ENCODE peak calls at places on chromosomes 11 and 22, in six cellular contexts. One of them, this sample, is unnamed.

GRCh38 chr11:61922539-61922938 is 5.2 kb upstream of the RAB3IL1 start:
- DNase-seq in fibroblast of mammary gland: peak
- DNase-seq in upper lobe of right lung: no peak
- DNase-seq in ovary: peak
- DNase-seq in breast epithelium: no peak
- DNase-seq in HFF-Myc: peak
- DNase-seq in this sample: peak

GRCh38 chr11:86160546-86161149 is 83.9 kb upstream of the EED start:
- DNase-seq in fibroblast of mammary gland: no peak
- DNase-seq in HFF-Myc: no peak
- DNase-seq in upper lobe of right lung: no peak
- DNase-seq in breast epithelium: no peak
- DNase-seq in ovary: no peak
- DNase-seq in this sample: no peak

GRCh38 chr11:9574806-9575530 is 1.5 kb downstream of the WEE1 start:
- DNase-seq in ovary: peak
- DNase-seq in fibroblast of mammary gland: peak
- DNase-seq in breast epithelium: peak
- DNase-seq in upper lobe of right lung: no peak
- DNase-seq in HFF-Myc: peak
- DNase-seq in this sample: peak

GRCh38 chr11:86919557-86920210 is 35.5 kb downstream of the FZD4 start:
- DNase-seq in HFF-Myc: peak
- DNase-seq in fibroblast of mammary gland: peak
- DNase-seq in ovary: no peak
- DNase-seq in breast epithelium: no peak
- DNase-seq in upper lobe of right lung: no peak
- DNase-seq in this sample: peak

GRCh38 chr11:94873910-94874575 is 99.3 kb downstream of the CWC15 start:
- DNase-seq in breast epithelium: no peak
- DNase-seq in ovary: peak
- DNase-seq in upper lobe of right lung: no peak
- DNase-seq in HFF-Myc: no peak
- DNase-seq in fibroblast of mammary gland: no peak
- DNase-seq in this sample: peak

GRCh38 chr11:68574308-68574707 is 110.0 kb upstream of the GAL start:
- DNase-seq in ovary: no peak
- DNase-seq in fibroblast of mammary gland: peak
- DNase-seq in HFF-Myc: no peak
- DNase-seq in upper lobe of right lung: no peak
- DNase-seq in breast epithelium: no peak
- DNase-seq in this sample: peak

GRCh38 chr22:17120281-17120680 is 879 bp downstream of the TMEM121B start:
- DNase-seq in HFF-Myc: no peak
- DNase-seq in upper lobe of right lung: peak
- DNase-seq in breast epithelium: peak
- DNase-seq in fibroblast of mammary gland: peak
- DNase-seq in ovary: peak
- DNase-seq in this sample: peak

GRCh38 chr22:42316988-42317387 is 46.5 kb upstream of the TCF20 start:
- DNase-seq in upper lobe of right lung: peak
- DNase-seq in HFF-Myc: no peak
- DNase-seq in breast epithelium: no peak
- DNase-seq in fibroblast of mammary gland: peak
- DNase-seq in ovary: peak
- DNase-seq in this sample: peak

GRCh38 chr11:112639469-112639868 is 321.8 kb upstream of the NCAM1 start:
- DNase-seq in fibroblast of mammary gland: no peak
- DNase-seq in ovary: no peak
- DNase-seq in breast epithelium: no peak
- DNase-seq in HFF-Myc: no peak
- DNase-seq in upper lobe of right lung: no peak
- DNase-seq in this sample: no peak

GRCh38 chr22:25777870-25778269 is 35.9 kb downstream of the MYO18B start:
- DNase-seq in HFF-Myc: no peak
- DNase-seq in upper lobe of right lung: no peak
- DNase-seq in breast epithelium: no peak
- DNase-seq in ovary: no peak
- DNase-seq in fibroblast of mammary gland: peak
- DNase-seq in this sample: peak

GRCh38 chr22:20627432-20627831 is 120.0 kb downstream of the MED15 start:
- DNase-seq in HFF-Myc: no peak
- DNase-seq in ovary: no peak
- DNase-seq in breast epithelium: no peak
- DNase-seq in fibroblast of mammary gland: no peak
- DNase-seq in upper lobe of right lung: no peak
- DNase-seq in this sample: no peak

GRCh38 chr22:20628081-20628939 is 120.9 kb downstream of the MED15 start:
- DNase-seq in upper lobe of right lung: no peak
- DNase-seq in breast epithelium: no peak
- DNase-seq in fibroblast of mammary gland: no peak
- DNase-seq in ovary: no peak
- DNase-seq in HFF-Myc: no peak
- DNase-seq in this sample: no peak

GRCh38 chr22:20625270-20625669 is 117.9 kb downstream of the MED15 start:
- DNase-seq in breast epithelium: no peak
- DNase-seq in fibroblast of mammary gland: no peak
- DNase-seq in ovary: no peak
- DNase-seq in upper lobe of right lung: no peak
- DNase-seq in HFF-Myc: no peak
- DNase-seq in this sample: no peak

GRCh38 chr22:20629401-20629800 is 122.0 kb downstream of the MED15 start:
- DNase-seq in fibroblast of mammary gland: no peak
- DNase-seq in upper lobe of right lung: no peak
- DNase-seq in breast epithelium: no peak
- DNase-seq in HFF-Myc: no peak
- DNase-seq in ovary: no peak
- DNase-seq in this sample: no peak

DNA sequence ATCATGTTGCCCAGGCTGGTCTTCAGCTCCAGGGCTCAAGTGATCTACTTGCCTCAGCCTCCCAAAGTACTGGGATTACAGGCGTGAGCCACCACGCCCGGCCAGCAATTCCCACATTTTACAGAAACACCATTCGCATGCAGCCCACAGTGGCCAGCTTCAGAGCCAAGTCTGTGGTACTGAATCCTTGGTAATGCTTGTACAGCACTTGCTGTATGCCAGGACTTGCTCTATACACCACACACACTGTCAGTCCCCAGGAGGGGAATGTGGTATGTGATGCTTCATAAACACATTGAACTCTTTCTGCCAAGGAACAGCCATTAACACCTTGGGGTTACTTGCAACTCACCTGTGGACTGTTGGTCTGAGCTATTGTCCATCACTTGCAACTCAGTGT is 119.4 kb downstream of the MED15 start:
- DNase-seq in HFF-Myc: no peak
- DNase-seq in breast epithelium: no peak
- DNase-seq in ovary: no peak
- DNase-seq in upper lobe of right lung: no peak
- DNase-seq in fibroblast of mammary gland: no peak
- DNase-seq in this sample: no peak
- TF ChIP-seq CTCF in HFF-Myc: no peak
- TF ChIP-seq CTCF in breast epithelium: no peak
- TF ChIP-seq CTCF in ovary: no peak
- TF ChIP-seq CTCF in upper lobe of right lung: no peak
- TF ChIP-seq CTCF in fibroblast of mammary gland: no peak
- TF ChIP-seq CTCF in this sample: no peak

GRCh38 chr11:102276302-102277182 is 40.7 kb upstream of the BIRC3 start:
- DNase-seq in upper lobe of right lung: no peak
- DNase-seq in ovary: no peak
- DNase-seq in HFF-Myc: peak
- DNase-seq in fibroblast of mammary gland: peak
- DNase-seq in breast epithelium: no peak
- DNase-seq in this sample: peak

GRCh38 chr11:102280237-102280833 is 36.9 kb upstream of the BIRC3 start:
- DNase-seq in HFF-Myc: no peak
- DNase-seq in breast epithelium: no peak
- DNase-seq in fibroblast of mammary gland: no peak
- DNase-seq in ovary: no peak
- DNase-seq in upper lobe of right lung: no peak
- DNase-seq in this sample: no peak

GRCh38 chr11:102283088-102283487 is 34.2 kb upstream of the BIRC3 start:
- DNase-seq in ovary: no peak
- DNase-seq in fibroblast of mammary gland: no peak
- DNase-seq in HFF-Myc: no peak
- DNase-seq in breast epithelium: no peak
- DNase-seq in upper lobe of right lung: no peak
- DNase-seq in this sample: no peak

GRCh38 chr11:102284008-102284407 is 33.3 kb upstream of the BIRC3 start:
- DNase-seq in upper lobe of right lung: no peak
- DNase-seq in ovary: no peak
- DNase-seq in HFF-Myc: no peak
- DNase-seq in fibroblast of mammary gland: no peak
- DNase-seq in breast epithelium: no peak
- DNase-seq in this sample: no peak

GRCh38 chr11:102279641-102280170 is 37.6 kb upstream of the BIRC3 start:
- DNase-seq in breast epithelium: no peak
- DNase-seq in ovary: no peak
- DNase-seq in upper lobe of right lung: no peak
- DNase-seq in fibroblast of mammary gland: peak
- DNase-seq in HFF-Myc: peak
- DNase-seq in this sample: peak
- H3K4me3 ChIP-seq in breast epithelium: peak
- H3K4me3 ChIP-seq in ovary: no peak
- H3K4me3 ChIP-seq in upper lobe of right lung: peak
- H3K4me3 ChIP-seq in fibroblast of mammary gland: peak
- H3K4me3 ChIP-seq in HFF-Myc: no peak
- H3K4me3 ChIP-seq in this sample: peak

GRCh38 chr11:118484405-118484804 is 42.9 kb upstream of the TTC36 start:
- DNase-seq in breast epithelium: no peak
- DNase-seq in ovary: no peak
- DNase-seq in HFF-Myc: no peak
- DNase-seq in fibroblast of mammary gland: no peak
- DNase-seq in upper lobe of right lung: no peak
- DNase-seq in this sample: no peak

GRCh38 chr11:118488480-118489109 is 38.7 kb upstream of the TTC36 start:
- DNase-seq in ovary: peak
- DNase-seq in breast epithelium: peak
- DNase-seq in fibroblast of mammary gland: peak
- DNase-seq in HFF-Myc: peak
- DNase-seq in upper lobe of right lung: no peak
- DNase-seq in this sample: peak

GRCh38 chr11:118491041-118491440 is 36.2 kb upstream of the TTC36 start:
- DNase-seq in ovary: no peak
- DNase-seq in fibroblast of mammary gland: no peak
- DNase-seq in breast epithelium: no peak
- DNase-seq in upper lobe of right lung: no peak
- DNase-seq in HFF-Myc: no peak
- DNase-seq in this sample: no peak

DNA sequence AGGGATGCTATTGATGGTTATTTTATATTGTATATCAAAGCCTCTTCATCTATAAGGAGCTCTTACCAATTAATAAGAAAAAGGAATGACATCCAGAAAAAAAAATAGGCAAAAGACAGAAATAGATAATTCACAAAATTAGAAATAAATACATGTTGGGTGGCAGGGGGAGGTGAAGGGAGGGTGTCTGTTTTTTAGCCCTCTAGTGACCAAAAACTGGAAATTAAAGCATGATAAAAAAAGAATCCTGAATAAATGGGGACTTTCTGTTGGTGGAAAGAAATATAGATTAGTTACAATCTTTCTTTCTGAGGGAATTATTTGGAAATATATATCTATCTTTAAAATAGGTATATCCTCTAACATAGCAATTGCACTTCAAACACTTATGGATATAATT is 42.0 kb upstream of the TTC36 start:
- DNase-seq in HFF-Myc: no peak
- DNase-seq in upper lobe of right lung: no peak
- DNase-seq in breast epithelium: no peak
- DNase-seq in fibroblast of mammary gland: no peak
- DNase-seq in ovary: no peak
- DNase-seq in this sample: no peak
- TF ChIP-seq CTCF in HFF-Myc: peak
- TF ChIP-seq CTCF in upper lobe of right lung: no peak
- TF ChIP-seq CTCF in breast epithelium: no peak
- TF ChIP-seq CTCF in fibroblast of mammary gland: peak
- TF ChIP-seq CTCF in ovary: no peak
- TF ChIP-seq CTCF in this sample: no peak

DNA sequence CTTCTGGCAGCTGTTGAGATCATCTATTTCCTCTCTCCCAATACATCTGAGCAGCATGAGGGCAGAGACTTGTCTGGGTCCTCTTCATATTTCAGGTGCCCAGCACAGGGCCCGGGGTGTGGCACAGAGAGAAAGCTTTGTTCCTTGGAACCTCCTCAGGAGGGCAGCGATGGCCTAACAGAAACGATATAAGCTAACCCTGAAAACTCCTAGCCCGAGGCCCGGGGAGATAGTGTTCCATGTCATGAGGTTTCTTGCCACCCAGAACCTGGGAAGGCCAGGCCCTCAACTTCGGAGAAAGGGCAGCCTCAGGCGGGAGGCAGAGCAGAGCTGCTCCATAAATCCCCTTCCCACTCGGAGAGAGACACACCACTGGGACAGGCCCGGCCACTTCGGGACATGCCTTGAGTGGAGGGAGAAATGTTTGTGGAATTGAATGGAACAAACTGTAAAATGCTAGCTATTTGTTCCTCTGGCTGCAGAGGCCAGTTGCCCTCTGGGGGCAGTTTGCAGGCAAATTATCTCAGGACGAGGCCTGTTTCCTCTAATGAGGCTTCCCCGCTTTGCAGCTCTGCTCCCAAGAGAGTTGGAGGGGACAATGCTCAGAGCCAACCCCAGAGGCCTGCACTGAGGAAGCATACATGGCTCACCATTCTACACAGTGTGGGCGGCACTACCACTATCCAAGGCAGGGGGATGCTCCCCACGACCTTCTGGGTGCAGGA is 11.6 kb downstream of the ARRB1 start:
- DNase-seq in ovary: no peak
- DNase-seq in upper lobe of right lung: no peak
- DNase-seq in fibroblast of mammary gland: no peak
- DNase-seq in HFF-Myc: no peak
- DNase-seq in breast epithelium: no peak
- DNase-seq in this sample: no peak
- H3K4me3 ChIP-seq in ovary: no peak
- H3K4me3 ChIP-seq in upper lobe of right lung: peak
- H3K4me3 ChIP-seq in fibroblast of mammary gland: no peak
- H3K4me3 ChIP-seq in HFF-Myc: no peak
- H3K4me3 ChIP-seq in breast epithelium: no peak
- H3K4me3 ChIP-seq in this sample: no peak

GRCh38 chr11:17762309-17762974 is 27.9 kb downstream of the KCNC1 start:
- DNase-seq in breast epithelium: no peak
- DNase-seq in upper lobe of right lung: no peak
- DNase-seq in fibroblast of mammary gland: no peak
- DNase-seq in ovary: no peak
- DNase-seq in HFF-Myc: no peak
- DNase-seq in this sample: no peak
- TF ChIP-seq CTCF in breast epithelium: no peak
- TF ChIP-seq CTCF in upper lobe of right lung: no peak
- TF ChIP-seq CTCF in fibroblast of mammary gland: no peak
- TF ChIP-seq CTCF in ovary: no peak
- TF ChIP-seq CTCF in HFF-Myc: no peak
- TF ChIP-seq CTCF in this sample: no peak

GRCh38 chr11:82858556-82859091 is 41.6 kb downstream of the PRCP start:
- DNase-seq in HFF-Myc: peak
- DNase-seq in breast epithelium: no peak
- DNase-seq in ovary: no peak
- DNase-seq in upper lobe of right lung: no peak
- DNase-seq in fibroblast of mammary gland: peak
- DNase-seq in this sample: peak
- H3K4me3 ChIP-seq in HFF-Myc: no peak
- H3K4me3 ChIP-seq in breast epithelium: no peak
- H3K4me3 ChIP-seq in ovary: no peak
- H3K4me3 ChIP-seq in upper lobe of right lung: no peak
- H3K4me3 ChIP-seq in fibroblast of mammary gland: no peak
- H3K4me3 ChIP-seq in this sample: no peak

This sample was measured in astrocyte of the spinal cord.